ENCODE peak calls at places on chromosomes 4 and X, in eight cellular contexts. Q is SK-N-MC; E is tibial artery; T is activated CD4-positive, CD25-positive, alpha-beta regulatory T cell treated with anti-CD3 and anti-CD28 coated beads, Interleukin-2, amount 50 U/mL, for 16 hours; H is nucleus accumbens; I is HuH-7; N is OCI-LY7; U is amygdala. M is an unnamed sample.

GRCh38 chrX:18351774-18352173 is 2.7 kb downstream of the SCML2 start:
- DNase-seq in U (no peak), Q (no peak), T (no peak), E (no peak), I (no peak), N (no peak), H (no peak), M (no peak)

GRCh38 chr4:104015680-104016079 is 295.9 kb upstream of the TACR3 start:
- DNase-seq in I (no peak), N (peak), H (peak), U (no peak), E (no peak), T (no peak), Q (peak), M (peak)

GRCh38 chr4:150164956-150165355 is 86.7 kb downstream of the DCLK2 start:
- DNase-seq in T (no peak), H (no peak), U (no peak), E (no peak), N (no peak), Q (peak), I (no peak), M (no peak)

GRCh38 chr4:72977936-72978485 is 91.5 kb downstream of the COX18 start:
- DNase-seq in I (no peak), H (no peak), T (no peak), N (no peak), Q (no peak), U (no peak), E (no peak), M (no peak)

GRCh38 chr4:2891294-2891693 is 47.6 kb downstream of the ADD1 start:
- DNase-seq in I (no peak), U (no peak), T (no peak), E (no peak), N (no peak), H (no peak), Q (no peak), M (no peak)

GRCh38 chr4:85498068-85498733 is 23.3 kb downstream of the ARHGAP24 start:
- DNase-seq in U (no peak), H (no peak), I (no peak), E (peak), N (no peak), Q (no peak), T (no peak), M (no peak)

GRCh38 chrX:109347618-109348017 is 134.3 kb downstream of the GUCY2F start:
- DNase-seq in I (no peak), N (no peak), H (no peak), E (no peak), Q (no peak), T (no peak), U (no peak), M (no peak)

GRCh38 chr4:152064282-152064681 is 303.5 kb upstream of the GATB start:
- DNase-seq in N (no peak), U (no peak), E (no peak), Q (no peak), H (no peak), T (no peak), I (no peak), M (no peak)

M was measured in iPS DF 19.7.